ENCODE peak calls at places on chromosomes 3 and 15, in ten cellular contexts. One of them, this sample, is unnamed.

GRCh38 chr3:187406927-187407326 is 38.7 kb downstream of the RTP4 start:
- DNase-seq in tibial nerve: no peak
- DNase-seq in IMR-90: no peak
- DNase-seq in NB4: no peak
- DNase-seq in prostate gland: no peak
- DNase-seq in sigmoid colon: no peak
- DNase-seq in heart left ventricle: no peak
- DNase-seq in uterus: no peak
- DNase-seq in stomach: no peak
- DNase-seq in body of pancreas: no peak
- DNase-seq in this sample: no peak

GRCh38 chr3:130761730-130762311 is 15.2 kb upstream of the PIK3R4 start:
- DNase-seq in tibial nerve: no peak
- DNase-seq in body of pancreas: no peak
- DNase-seq in heart left ventricle: no peak
- DNase-seq in IMR-90: no peak
- DNase-seq in stomach: no peak
- DNase-seq in prostate gland: no peak
- DNase-seq in uterus: no peak
- DNase-seq in NB4: peak
- DNase-seq in sigmoid colon: no peak
- DNase-seq in this sample: no peak

GRCh38 chr15:101376615-101377395 is 81.8 kb upstream of the SNRPA1 start:
- DNase-seq in NB4: no peak
- DNase-seq in sigmoid colon: no peak
- DNase-seq in IMR-90: no peak
- DNase-seq in stomach: no peak
- DNase-seq in uterus: no peak
- DNase-seq in body of pancreas: no peak
- DNase-seq in prostate gland: no peak
- DNase-seq in heart left ventricle: no peak
- DNase-seq in tibial nerve: no peak
- DNase-seq in this sample: no peak

GRCh38 chr15:63013052-63013808 is 29.3 kb upstream of the TPM1 start:
- DNase-seq in IMR-90: peak
- DNase-seq in prostate gland: no peak
- DNase-seq in stomach: no peak
- DNase-seq in heart left ventricle: no peak
- DNase-seq in uterus: no peak
- DNase-seq in tibial nerve: no peak
- DNase-seq in sigmoid colon: no peak
- DNase-seq in NB4: no peak
- DNase-seq in body of pancreas: no peak
- DNase-seq in this sample: peak

GRCh38 chr3:172840463-172840862 is 89.9 kb downstream of the ECT2 start:
- DNase-seq in prostate gland: no peak
- DNase-seq in body of pancreas: no peak
- DNase-seq in heart left ventricle: no peak
- DNase-seq in stomach: no peak
- DNase-seq in NB4: no peak
- DNase-seq in IMR-90: no peak
- DNase-seq in sigmoid colon: no peak
- DNase-seq in uterus: no peak
- DNase-seq in tibial nerve: no peak
- DNase-seq in this sample: no peak

GRCh38 chr3:39453134-39453533 is 14.3 kb upstream of the MOBP start:
- DNase-seq in uterus: no peak
- DNase-seq in tibial nerve: no peak
- DNase-seq in sigmoid colon: no peak
- DNase-seq in NB4: no peak
- DNase-seq in IMR-90: no peak
- DNase-seq in prostate gland: no peak
- DNase-seq in body of pancreas: no peak
- DNase-seq in stomach: no peak
- DNase-seq in heart left ventricle: no peak
- DNase-seq in this sample: no peak

GRCh38 chr3:174958671-174959328 is 99.7 kb downstream of the NAALADL2 start:
- DNase-seq in heart left ventricle: no peak
- DNase-seq in uterus: no peak
- DNase-seq in body of pancreas: no peak
- DNase-seq in prostate gland: no peak
- DNase-seq in NB4: peak
- DNase-seq in tibial nerve: no peak
- DNase-seq in sigmoid colon: no peak
- DNase-seq in stomach: no peak
- DNase-seq in IMR-90: peak
- DNase-seq in this sample: no peak

GRCh38 chr15:54083501-54083900 is 105.3 kb downstream of the UNC13C start:
- DNase-seq in IMR-90: no peak
- DNase-seq in NB4: peak
- DNase-seq in sigmoid colon: no peak
- DNase-seq in stomach: no peak
- DNase-seq in uterus: no peak
- DNase-seq in tibial nerve: no peak
- DNase-seq in prostate gland: no peak
- DNase-seq in heart left ventricle: no peak
- DNase-seq in body of pancreas: no peak
- DNase-seq in this sample: no peak

GRCh38 chr3:190031887-190032752 is 88.6 kb downstream of the P3H2 start:
- DNase-seq in prostate gland: no peak
- DNase-seq in uterus: no peak
- DNase-seq in IMR-90: peak
- DNase-seq in stomach: no peak
- DNase-seq in tibial nerve: no peak
- DNase-seq in body of pancreas: no peak
- DNase-seq in sigmoid colon: no peak
- DNase-seq in heart left ventricle: no peak
- DNase-seq in NB4: no peak
- DNase-seq in this sample: no peak

GRCh38 chr3:64131755-64132154 is 93.5 kb downstream of the PRICKLE2 start:
- DNase-seq in stomach: no peak
- DNase-seq in uterus: no peak
- DNase-seq in sigmoid colon: no peak
- DNase-seq in tibial nerve: no peak
- DNase-seq in prostate gland: no peak
- DNase-seq in body of pancreas: no peak
- DNase-seq in IMR-90: no peak
- DNase-seq in NB4: no peak
- DNase-seq in heart left ventricle: no peak
- DNase-seq in this sample: no peak

GRCh38 chr3:147613710-147614109 is 204.5 kb downstream of the ZIC1 start:
- DNase-seq in uterus: no peak
- DNase-seq in NB4: no peak
- DNase-seq in sigmoid colon: no peak
- DNase-seq in tibial nerve: no peak
- DNase-seq in prostate gland: no peak
- DNase-seq in heart left ventricle: no peak
- DNase-seq in body of pancreas: no peak
- DNase-seq in stomach: no peak
- DNase-seq in IMR-90: no peak
- DNase-seq in this sample: no peak

GRCh38 chr3:64141476-64141875 is 83.8 kb downstream of the PRICKLE2 start:
- DNase-seq in sigmoid colon: no peak
- DNase-seq in tibial nerve: no peak
- DNase-seq in IMR-90: peak
- DNase-seq in stomach: no peak
- DNase-seq in prostate gland: peak
- DNase-seq in uterus: no peak
- DNase-seq in body of pancreas: no peak
- DNase-seq in NB4: no peak
- DNase-seq in heart left ventricle: no peak
- DNase-seq in this sample: no peak

GRCh38 chr15:42315435-42316020 is 42.3 kb upstream of the TMEM87A start:
- DNase-seq in IMR-90: no peak
- DNase-seq in tibial nerve: no peak
- DNase-seq in NB4: peak
- DNase-seq in body of pancreas: no peak
- DNase-seq in sigmoid colon: no peak
- DNase-seq in heart left ventricle: no peak
- DNase-seq in uterus: no peak
- DNase-seq in prostate gland: no peak
- DNase-seq in stomach: no peak
- DNase-seq in this sample: no peak

GRCh38 chr3:72666444-72666755 is 181.8 kb downstream of the SHQ1 start:
- DNase-seq in heart left ventricle: no peak
- DNase-seq in tibial nerve: no peak
- DNase-seq in uterus: no peak
- DNase-seq in body of pancreas: no peak
- DNase-seq in prostate gland: no peak
- DNase-seq in sigmoid colon: no peak
- DNase-seq in NB4: no peak
- DNase-seq in stomach: no peak
- DNase-seq in IMR-90: no peak
- DNase-seq in this sample: no peak

DNA sequence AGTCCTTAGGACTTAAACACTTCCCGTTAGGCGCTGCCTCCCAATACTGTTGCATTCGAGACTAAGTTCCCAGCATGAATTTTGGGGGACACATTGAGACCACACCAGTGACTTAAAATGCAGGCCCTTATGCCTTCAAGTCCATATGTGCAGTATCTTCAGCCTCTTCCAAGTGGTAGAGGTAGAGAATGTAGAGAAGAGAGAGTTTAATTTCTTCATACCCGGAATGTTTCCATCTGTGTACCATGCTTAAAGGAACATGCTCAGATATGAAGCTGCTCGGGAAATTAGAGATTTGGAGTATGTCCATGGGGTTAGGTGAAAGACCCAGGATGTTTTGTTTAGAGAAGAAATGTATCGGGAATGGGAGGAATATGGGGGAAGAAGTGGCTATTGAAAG is 12.6 kb downstream of the DUT start:
- DNase-seq in heart left ventricle: no peak
- DNase-seq in body of pancreas: no peak
- DNase-seq in stomach: no peak
- DNase-seq in uterus: no peak
- DNase-seq in sigmoid colon: no peak
- DNase-seq in NB4: no peak
- DNase-seq in IMR-90: no peak
- DNase-seq in tibial nerve: no peak
- DNase-seq in prostate gland: no peak
- DNase-seq in this sample: no peak
- TF ChIP-seq POLR2A in heart left ventricle: no peak
- TF ChIP-seq POLR2A in body of pancreas: no peak
- TF ChIP-seq POLR2A in stomach: no peak
- TF ChIP-seq POLR2A in uterus: no peak
- TF ChIP-seq POLR2A in sigmoid colon: no peak
- TF ChIP-seq POLR2A in NB4: no peak
- TF ChIP-seq POLR2A in IMR-90: no peak
- TF ChIP-seq POLR2A in tibial nerve: no peak
- TF ChIP-seq POLR2A in prostate gland: no peak
- TF ChIP-seq POLR2A in this sample: no peak

DNA sequence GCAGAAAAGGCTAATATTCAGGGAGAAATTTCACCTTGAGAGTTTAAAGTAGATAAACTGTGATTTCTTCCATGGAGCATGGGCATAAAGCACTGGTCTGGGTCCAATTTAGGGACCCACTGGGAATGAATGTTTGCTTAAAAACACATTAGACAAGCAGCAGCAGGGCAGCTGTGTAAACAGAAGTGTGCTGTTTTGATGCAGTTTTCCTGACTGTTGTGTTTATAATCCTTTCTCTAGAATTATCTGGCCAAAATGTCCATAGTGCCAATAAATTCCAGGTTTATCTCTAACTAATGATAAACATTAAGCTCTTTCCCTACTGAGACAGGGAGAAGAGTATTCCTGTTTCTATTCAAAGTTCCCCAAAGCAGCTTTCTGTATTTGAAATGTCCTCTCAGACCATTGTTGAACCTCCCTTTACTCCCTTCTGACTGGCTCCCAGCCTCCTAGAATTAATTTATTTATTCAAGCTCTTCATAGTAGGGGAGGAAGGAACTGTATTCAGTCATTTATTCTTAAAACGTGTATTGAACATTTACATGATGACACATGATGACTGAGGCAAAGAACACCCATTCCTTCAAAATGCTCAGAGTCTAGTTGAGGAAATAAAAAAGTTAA is 7.0 kb upstream of the TM4SF18 start:
- DNase-seq in stomach: no peak
- DNase-seq in sigmoid colon: no peak
- DNase-seq in body of pancreas: peak
- DNase-seq in uterus: no peak
- DNase-seq in tibial nerve: no peak
- DNase-seq in prostate gland: no peak
- DNase-seq in heart left ventricle: peak
- DNase-seq in NB4: no peak
- DNase-seq in IMR-90: peak
- DNase-seq in this sample: no peak
- H3K4me3 ChIP-seq in stomach: no peak
- H3K4me3 ChIP-seq in sigmoid colon: no peak
- H3K4me3 ChIP-seq in body of pancreas: no peak
- H3K4me3 ChIP-seq in uterus: no peak
- H3K4me3 ChIP-seq in tibial nerve: no peak
- H3K4me3 ChIP-seq in prostate gland: no peak
- H3K4me3 ChIP-seq in heart left ventricle: no peak
- H3K4me3 ChIP-seq in NB4: no peak
- H3K4me3 ChIP-seq in IMR-90: no peak
- H3K4me3 ChIP-seq in this sample: no peak

DNA sequence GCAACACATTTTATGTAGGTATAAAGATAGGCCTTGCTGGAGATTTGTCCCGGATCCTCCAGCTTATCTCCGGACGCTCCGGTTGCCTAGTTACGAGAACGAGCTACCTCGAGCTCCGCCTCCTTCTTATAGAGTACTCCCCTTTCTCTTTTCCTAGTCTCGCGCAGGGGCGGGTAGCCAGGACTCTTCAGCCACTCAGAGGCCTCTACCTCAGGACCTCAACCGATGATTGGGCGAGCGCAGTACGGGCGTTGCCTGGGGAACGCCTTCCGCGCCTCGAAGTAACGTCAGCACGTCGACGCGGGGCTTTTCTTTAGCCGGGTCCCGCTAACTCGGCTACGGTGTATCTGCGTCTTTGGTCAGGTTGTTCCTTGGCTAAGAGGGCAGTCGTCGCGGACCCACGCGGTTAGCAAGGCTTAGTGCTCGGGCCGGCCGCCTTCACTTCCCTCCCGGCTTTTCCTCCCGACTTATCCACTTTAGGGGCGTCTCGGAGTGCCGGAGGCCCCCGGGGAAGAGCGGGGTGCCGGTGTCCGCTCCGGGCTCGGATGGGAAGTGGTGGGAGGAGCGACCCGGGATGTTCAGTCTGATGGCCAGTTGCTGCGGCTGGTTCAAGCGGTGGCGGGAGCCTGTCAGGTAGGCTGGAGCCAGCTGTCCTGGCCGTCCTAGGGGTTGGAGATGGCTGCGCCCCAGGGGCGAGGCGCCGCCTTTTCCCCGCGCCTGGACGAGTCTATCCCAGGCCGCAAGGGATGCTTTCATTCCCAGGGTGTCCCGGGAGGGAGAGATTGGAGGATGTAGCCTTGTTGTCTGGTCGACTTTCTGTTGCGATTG is at the start of gene ARL13B:
- DNase-seq in IMR-90: peak
- DNase-seq in stomach: peak
- DNase-seq in body of pancreas: peak
- DNase-seq in heart left ventricle: peak
- DNase-seq in uterus: peak
- DNase-seq in sigmoid colon: peak
- DNase-seq in prostate gland: peak
- DNase-seq in NB4: peak
- DNase-seq in tibial nerve: peak
- DNase-seq in this sample: peak
- TF ChIP-seq POLR2A in IMR-90: peak
- TF ChIP-seq POLR2A in stomach: peak
- TF ChIP-seq POLR2A in body of pancreas: peak
- TF ChIP-seq POLR2A in heart left ventricle: peak
- TF ChIP-seq POLR2A in uterus: peak
- TF ChIP-seq POLR2A in sigmoid colon: peak
- TF ChIP-seq POLR2A in prostate gland: peak
- TF ChIP-seq POLR2A in NB4: peak
- TF ChIP-seq POLR2A in tibial nerve: peak
- TF ChIP-seq POLR2A in this sample: no peak

GRCh38 chr3:115212615-115213014 is 65.5 kb upstream of the ZBTB20 start:
- DNase-seq in IMR-90: no peak
- DNase-seq in body of pancreas: no peak
- DNase-seq in tibial nerve: no peak
- DNase-seq in stomach: no peak
- DNase-seq in heart left ventricle: no peak
- DNase-seq in sigmoid colon: no peak
- DNase-seq in NB4: no peak
- DNase-seq in uterus: no peak
- DNase-seq in prostate gland: no peak
- DNase-seq in this sample: no peak
- H3K4me3 ChIP-seq in IMR-90: no peak
- H3K4me3 ChIP-seq in body of pancreas: no peak
- H3K4me3 ChIP-seq in tibial nerve: no peak
- H3K4me3 ChIP-seq in stomach: no peak
- H3K4me3 ChIP-seq in heart left ventricle: no peak
- H3K4me3 ChIP-seq in sigmoid colon: no peak
- H3K4me3 ChIP-seq in NB4: no peak
- H3K4me3 ChIP-seq in uterus: no peak
- H3K4me3 ChIP-seq in prostate gland: no peak
- H3K4me3 ChIP-seq in this sample: no peak